ENCODE peak calls at places on chromosomes 1 and 21, in four cellular contexts. Z is fibroblast of pulmonary artery, O is foreskin fibroblast, S is AG10803. Q is an unnamed sample.

GRCh38 chr1:85323770-85324169 is 47.3 kb upstream of the BCL10 start:
- DNase-seq in O (no peak), S (no peak), Z (no peak), Q (no peak)

GRCh38 chr1:236868625-236869467 is 73.8 kb downstream of the MTR start:
- DNase-seq in O (peak), Z (peak), S (peak), Q (peak)

GRCh38 chr1:182185822-182186756 is 124.6 kb upstream of the ZNF648 start:
- DNase-seq in S (peak), O (peak), Z (no peak), Q (peak)

GRCh38 chr1:220990417-220991337 is 111.4 kb downstream of the HLX start:
- DNase-seq in S (peak), O (peak), Z (peak), Q (peak)

GRCh38 chr1:150210086-150210485 is 25.8 kb downstream of the ANP32E start:
- DNase-seq in S (no peak), O (no peak), Z (no peak), Q (no peak)

GRCh38 chr1:101174722-101175121 is 62.1 kb upstream of the S1PR1 start:
- DNase-seq in Z (peak), S (peak), O (peak), Q (peak)

GRCh38 chr1:6329392-6329791 is 64.2 kb downstream of the ACOT7 start:
- DNase-seq in S (peak), O (peak), Z (peak), Q (no peak)

GRCh38 chr1:241181471-241181870 is 175.5 kb downstream of the RGS7 start:
- DNase-seq in O (no peak), Z (no peak), S (no peak), Q (no peak)

GRCh38 chr1:230842801-230843200 is 25.5 kb downstream of the C1orf198 start:
- DNase-seq in S (no peak), O (no peak), Z (no peak), Q (no peak)

GRCh38 chr1:114072246-114072645 is 81.4 kb downstream of the SYT6 start:
- DNase-seq in Z (no peak), O (no peak), S (no peak), Q (no peak)

GRCh38 chr1:21577324-21577723 is 68.1 kb downstream of the ALPL start:
- DNase-seq in S (no peak), O (no peak), Z (no peak), Q (no peak)

GRCh38 chr1:175725684-175726083 is 17.7 kb downstream of the TNR start:
- DNase-seq in Z (peak), S (no peak), O (peak), Q (peak)

GRCh38 chr1:47187926-47188250 is 1.9 kb downstream of the PDZK1IP1 start:
- DNase-seq in S (no peak), Z (no peak), O (no peak), Q (no peak)

GRCh38 chr1:145778146-145778540 is 45.8 kb downstream of the RNF115 start:
- DNase-seq in Z (no peak), O (no peak), S (peak), Q (no peak)

GRCh38 chr1:44072204-44072603 is 40.9 kb upstream of the SLC6A9 start:
- DNase-seq in S (peak), O (peak), Z (peak), Q (peak)

GRCh38 chr21:36466061-36466511 is 13.8 kb downstream of the CLDN14 start:
- DNase-seq in Z (peak), O (no peak), S (no peak), Q (no peak)

GRCh38 chr1:33277488-33278084 is 21.3 kb downstream of the ZNF362 start:
- DNase-seq in S (no peak), O (no peak), Z (no peak), Q (no peak)

GRCh38 chr1:33275200-33275599 is 18.9 kb downstream of the ZNF362 start:
- DNase-seq in O (no peak), Z (no peak), S (no peak), Q (no peak)

GRCh38 chr1:33275706-33276572 is 19.6 kb downstream of the ZNF362 start:
- DNase-seq in Z (no peak), O (no peak), S (no peak), Q (no peak)

GRCh38 chr1:33274446-33274845 is 18.2 kb downstream of the ZNF362 start:
- DNase-seq in O (no peak), S (no peak), Z (no peak), Q (no peak)

DNA sequence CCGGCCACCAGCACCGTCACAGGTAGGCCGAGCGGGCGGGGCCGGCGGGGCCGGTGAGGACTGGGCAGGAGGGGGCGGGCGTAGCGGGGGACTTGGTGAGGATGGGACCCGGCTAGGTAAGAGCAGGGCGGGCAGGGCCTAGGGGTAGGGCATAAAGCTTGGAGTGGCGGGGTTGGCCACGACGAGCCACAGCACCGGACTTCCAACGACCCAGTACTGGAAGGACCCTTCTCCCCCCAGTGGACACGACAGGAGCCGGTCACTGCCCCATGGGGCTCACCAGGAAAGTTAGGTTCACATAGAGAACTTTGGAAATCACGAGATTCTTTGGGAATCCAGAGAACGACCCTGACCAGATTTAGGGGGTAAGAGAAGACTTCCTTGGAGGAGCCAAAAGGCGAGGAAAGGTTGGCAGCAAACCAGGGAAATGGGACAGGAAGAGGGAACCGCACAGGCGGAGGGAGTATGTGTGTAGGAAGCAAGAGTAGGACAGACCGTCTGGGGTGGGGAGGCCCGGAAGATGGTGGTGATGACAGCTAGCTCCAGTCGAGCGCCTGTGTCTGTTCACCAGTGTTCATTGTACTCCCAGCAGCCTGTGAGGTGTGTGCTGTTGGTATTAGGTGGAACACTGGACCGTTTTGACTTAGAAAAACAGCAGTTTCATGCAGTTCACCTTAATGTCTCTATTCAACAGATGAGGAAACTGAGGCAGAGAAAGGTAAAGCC is 20.4 kb downstream of the ZNF362 start:
- DNase-seq in Z (no peak), S (no peak), O (no peak), Q (no peak)
- H3K4me3 ChIP-seq in Z (no peak), S (no peak), O (no peak), Q (no peak)

GRCh38 chr1:58983633-58984301 is 199.9 kb upstream of the JUN start:
- DNase-seq in Z (no peak), O (no peak), S (no peak), Q (no peak)
- H3K4me3 ChIP-seq in Z (no peak), O (no peak), S (no peak), Q (no peak)

DNA sequence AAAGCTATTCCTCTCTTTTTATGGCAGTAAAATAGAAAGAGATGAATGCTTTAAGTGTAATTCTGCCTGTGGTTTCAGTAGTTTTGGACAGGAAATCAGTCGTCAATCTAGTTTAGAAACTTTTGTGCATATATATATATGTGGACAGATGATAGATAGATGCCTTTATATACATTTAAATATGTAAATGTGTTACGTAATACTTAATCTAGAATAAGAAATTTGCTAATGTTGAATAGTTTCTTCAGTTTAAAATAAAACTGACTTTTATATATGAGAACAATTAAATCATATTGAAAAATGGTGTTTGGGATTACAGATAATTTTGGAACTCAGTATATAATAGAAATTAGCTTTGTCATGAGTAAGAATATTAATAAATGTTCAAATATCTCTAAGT is 1165.7 kb upstream of the NCAM2 start:
- DNase-seq in S (no peak), Z (no peak), O (no peak), Q (no peak)
- H3K4me3 ChIP-seq in S (no peak), Z (no peak), O (no peak), Q (no peak)

GRCh38 chr1:67748147-67748546 is 63.1 kb downstream of the GADD45A start:
- DNase-seq in Z (no peak), O (no peak), S (no peak), Q (no peak)
- H3K4me3 ChIP-seq in Z (peak), O (peak), S (peak), Q (no peak)

DNA sequence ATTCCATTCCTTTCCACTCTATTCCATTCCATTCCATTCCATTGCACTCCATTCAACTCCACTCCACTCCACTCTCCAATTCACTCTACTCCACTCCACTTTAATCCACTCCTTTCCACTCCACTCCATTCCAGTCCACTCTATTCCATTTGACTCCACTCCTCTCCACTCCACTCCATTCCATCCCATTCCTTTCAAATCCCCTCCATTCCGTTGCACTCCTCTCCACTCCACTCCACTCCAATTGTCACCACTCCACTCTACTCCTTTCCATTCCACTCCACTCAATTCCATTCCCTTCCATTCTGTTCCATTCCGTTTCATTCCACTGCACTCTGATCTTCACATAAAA is 2563.7 kb upstream of the TPTE start:
- DNase-seq in O (no peak), S (no peak), Z (no peak), Q (no peak)
- H3K4me3 ChIP-seq in O (no peak), S (no peak), Z (no peak), Q (no peak)

DNA sequence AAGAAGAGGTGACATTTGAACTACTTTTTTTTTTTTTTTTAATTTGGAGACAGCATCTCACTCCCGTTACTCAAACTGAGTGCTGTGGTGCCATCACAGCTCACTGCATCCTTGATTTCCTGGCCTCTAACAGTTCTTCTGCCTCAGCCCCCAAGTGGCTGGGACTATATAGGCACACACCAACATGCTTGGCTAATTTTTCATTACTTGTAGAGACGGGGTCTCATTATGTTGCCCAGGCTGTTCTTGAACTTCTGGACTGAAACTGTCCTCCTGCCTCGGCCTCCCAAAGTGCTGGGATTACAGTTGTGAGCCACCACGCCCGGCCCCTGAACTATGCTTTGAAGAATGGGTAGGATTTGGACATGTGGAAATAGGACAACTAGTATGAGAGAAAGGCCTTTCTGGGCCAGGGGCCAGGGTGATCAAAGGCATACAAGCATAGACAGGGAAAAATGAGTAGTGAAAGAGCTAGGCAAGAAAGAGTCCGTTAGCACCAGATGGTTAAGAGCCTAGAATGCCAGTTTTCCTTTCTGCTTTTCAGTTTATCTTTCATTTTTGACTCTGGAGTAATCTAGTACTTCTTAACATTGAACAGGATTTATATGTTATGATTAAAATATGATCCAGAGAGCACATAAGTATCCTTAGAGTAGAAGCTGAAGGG is 6.3 kb downstream of the RABGAP1L start:
- DNase-seq in Z (no peak), S (peak), O (no peak), Q (no peak)
- H3K4me3 ChIP-seq in Z (no peak), S (no peak), O (no peak), Q (no peak)

GRCh38 chr1:156920233-156921052 is at the start of gene LRRC71:
- DNase-seq in Z (peak), S (peak), O (peak), Q (peak)
- H3K4me3 ChIP-seq in Z (peak), S (peak), O (peak), Q (peak)

Q was measured in bronchial epithelial cell.